ENCODE peak calls at places on chromosomes 3 and 15, in seven cellular contexts. D is CD4-positive, CD25-positive, alpha-beta regulatory T cell; Z is neuronal stem cell; T is body of pancreas; X is fibroblast of lung; O is aorta; H is astrocyte. Q is an unnamed sample.

GRCh38 chr3:124860599-124860998 is 26.6 kb downstream of the ITGB5 start:
- DNase-seq in D (no peak), T (peak; percentile 80), H (peak; percentile 99), X (peak; percentile 99), Z (no peak), O (peak; percentile 87), Q (peak; percentile 74)

GRCh38 chr15:74907277-74907870 is 723 bp upstream of the FAM219B start:
- DNase-seq in O (no peak), X (no peak), D (no peak), H (no peak), T (peak; percentile 21), Z (no peak), Q (no peak)

GRCh38 chr3:104606812-104607211 is 759.9 kb upstream of the ALCAM start:
- DNase-seq in O (no peak), T (no peak), Z (no peak), H (no peak), X (no peak), D (no peak), Q (no peak)

GRCh38 chr3:67489816-67490215 is 164.6 kb downstream of the SUCLG2 start:
- DNase-seq in H (peak; percentile 51), O (no peak), Z (no peak), X (peak; percentile 60), T (no peak), D (peak; percentile 47), Q (no peak)

GRCh38 chr3:135629696-135630408 is 335.7 kb upstream of the PPP2R3A start:
- DNase-seq in O (no peak), H (no peak), T (no peak), D (no peak), X (no peak), Z (no peak), Q (no peak)

GRCh38 chr3:146065573-146066006 is 95.4 kb downstream of the PLOD2 start:
- DNase-seq in T (peak; percentile 44), Z (peak; percentile 44), X (peak; percentile 57), O (no peak), D (peak; percentile 53), H (peak; percentile 40), Q (no peak)

GRCh38 chr15:88645171-88646087 is 6.6 kb downstream of the ISG20 start:
- DNase-seq in D (no peak), O (peak; percentile 61), T (no peak), X (no peak), H (no peak), Z (no peak), Q (no peak)

GRCh38 chr3:31230425-31230824 is 302.3 kb upstream of the STT3B start:
- DNase-seq in T (no peak), O (no peak), H (no peak), Z (no peak), X (no peak), D (peak; percentile 78), Q (no peak)

GRCh38 chr3:49401758-49402157 is 10.0 kb downstream of the RHOA start:
- DNase-seq in T (no peak), X (no peak), Z (no peak), O (no peak), H (no peak), D (no peak), Q (no peak)

GRCh38 chr3:170790591-170790990 is 79.4 kb downstream of the RPL22L1 start:
- DNase-seq in T (no peak), D (no peak), X (no peak), H (no peak), Z (no peak), O (no peak), Q (no peak)

GRCh38 chr3:189038773-189039720 is 132.7 kb upstream of the TPRG1 start:
- DNase-seq in T (no peak), D (peak; percentile 78), X (no peak), Z (no peak), O (no peak), H (no peak), Q (no peak)

GRCh38 chr3:131543714-131544113 is 40.9 kb upstream of the MRPL3 start:
- DNase-seq in X (peak; percentile 89), D (no peak), O (peak; percentile 79), T (peak; percentile 89), H (peak; percentile 83), Z (no peak), Q (peak; percentile 63)

GRCh38 chr3:171458056-171458856 is 1.9 kb downstream of the TNIK start:
- DNase-seq in D (peak; percentile 79), Z (peak; percentile 12), H (no peak), O (no peak), X (no peak), T (no peak), Q (no peak)

GRCh38 chr15:58352026-58352929 is 79.5 kb upstream of the LIPC start:
- DNase-seq in X (no peak), O (no peak), D (peak; percentile 28), Z (no peak), T (no peak), H (no peak), Q (no peak)

GRCh38 chr15:31977138-31977537 is 53.2 kb upstream of the CHRNA7 start:
- DNase-seq in T (no peak), Z (no peak), H (no peak), O (no peak), X (no peak), D (no peak), Q (no peak)

GRCh38 chr3:4571690-4572334 is 78.7 kb downstream of the ITPR1 start:
- DNase-seq in X (peak; percentile 9), D (peak; percentile 19), Z (no peak), O (no peak), T (no peak), H (no peak), Q (no peak)

GRCh38 chr3:134445631-134446030 is 40.2 kb downstream of the ANAPC13 start:
- DNase-seq in X (peak; percentile 53), D (no peak), H (peak; percentile 36), O (no peak), Z (no peak), T (peak; percentile 40), Q (peak; percentile 36)

GRCh38 chr15:77819271-77819806 is 186.6 kb upstream of the LINGO1 start:
- DNase-seq in H (no peak), X (no peak), D (no peak), Z (no peak), O (no peak), T (no peak), Q (no peak)

GRCh38 chr15:56356616-56357015 is 8.6 kb upstream of the TEX9 start:
- DNase-seq in D (no peak), T (no peak), O (no peak), X (peak; percentile 77), Z (no peak), H (peak; percentile 72), Q (no peak)

GRCh38 chr3:114144909-114145688 is 33.8 kb downstream of the DRD3 start:
- DNase-seq in X (peak; percentile 98), Z (no peak), O (no peak), H (peak; percentile 98), T (peak; percentile 49), D (peak; percentile 23), Q (no peak)

GRCh38 chr15:50821476-50821875 is 56.0 kb upstream of the SPPL2A start:
- DNase-seq in O (no peak), X (no peak), T (no peak), H (no peak), Z (no peak), D (no peak), Q (no peak)

GRCh38 chr15:31405200-31405929 is 78.7 kb downstream of the KLF13 start:
- DNase-seq in H (no peak), O (no peak), D (no peak), Z (no peak), X (peak; percentile 49), T (no peak), Q (no peak)

GRCh38 chr15:96199111-96199510 is 131.4 kb upstream of the NR2F2 start:
- DNase-seq in O (no peak), D (no peak), H (no peak), T (no peak), Z (no peak), X (no peak), Q (no peak)

GRCh38 chr3:98855811-98856400 is 45.6 kb downstream of the DCBLD2 start:
- DNase-seq in X (peak; percentile 97), D (no peak), O (no peak), T (no peak), Z (no peak), H (peak; percentile 95), Q (no peak)

GRCh38 chr3:30353711-30354467 is 252.5 kb upstream of the TGFBR2 start:
- DNase-seq in T (peak; percentile 21), X (no peak), H (no peak), Z (no peak), O (no peak), D (peak; percentile 93), Q (no peak)

DNA sequence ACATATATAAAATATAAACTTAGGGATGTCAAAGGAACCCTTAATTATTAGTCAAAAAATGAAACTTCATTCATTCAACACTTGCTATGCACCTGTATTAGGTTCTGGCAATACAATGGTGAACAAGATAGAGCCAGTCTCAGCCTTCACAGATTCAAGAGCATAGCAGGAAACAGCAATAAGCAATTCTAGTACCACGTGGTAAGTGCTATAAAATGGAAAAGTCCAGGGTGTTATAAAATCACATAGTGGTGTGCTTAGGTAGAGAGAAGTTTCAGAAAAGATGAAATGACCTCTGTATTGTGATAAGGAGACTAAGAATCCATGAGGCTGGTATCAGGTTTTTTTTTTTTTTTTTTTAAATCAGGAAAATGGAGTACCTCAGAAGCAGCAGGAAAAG is 5.2 kb downstream of the TOMM70 start:
- DNase-seq in O (no peak), Z (no peak), X (no peak), H (no peak), D (no peak), T (no peak), Q (no peak)
- H3K4me3 ChIP-seq in O (no peak overlapping the region), Z (no peak overlapping the region), X (no peak overlapping the region), H (no peak overlapping the region), D (no peak overlapping the region), T (no peak overlapping the region), Q (no peak overlapping the region)

GRCh38 chr3:68957895-68958294 is 25.5 kb upstream of the TAFA4 start:
- DNase-seq in Z (no peak), D (no peak), X (no peak), H (no peak), T (no peak), O (no peak), Q (no peak)
- H3K27me3 ChIP-seq in Z (no peaks in the 10 kb centered on the region), D (peaks cover 33% of the 10 kb centered on the region), X (peaks cover 7% of the 10 kb centered on the region), H (peaks cover 4% of the 10 kb centered on the region), T (no peaks in the 10 kb centered on the region), O (no peaks in the 10 kb centered on the region), Q (no peaks in the 10 kb centered on the region)

GRCh38 chr3:187368251-187368733 is at the start of gene RTP4:
- DNase-seq in X (peak; percentile 34), H (peak; percentile 28), D (peak; percentile 92), O (no peak), T (peak; percentile 31), Z (no peak), Q (peak; percentile 32)
- H3K4me3 ChIP-seq in X (peak within 1 kb of the TSS; percentile 66), H (peak within 1 kb of the TSS; percentile 44), D (peak within 1 kb of the TSS; percentile 88), O (peak within 1 kb of the TSS; percentile 69), T (no peak within 1 kb of the TSS), Z (no peak within 1 kb of the TSS), Q (peak within 1 kb of the TSS; percentile 27)

GRCh38 chr3:62376187-62376720 is 2.9 kb upstream of the FEZF2 start:
- DNase-seq in T (no peak), Z (no peak), H (no peak), X (no peak), D (no peak), O (no peak), Q (no peak)

GRCh38 chr3:62375655-62376054 is 2.3 kb upstream of the FEZF2 start:
- DNase-seq in D (no peak), Z (no peak), O (no peak), H (no peak), T (no peak), X (no peak), Q (no peak)

GRCh38 chr3:62378329-62378789 is 5.0 kb upstream of the FEZF2 start:
- DNase-seq in Z (no peak), T (no peak), O (no peak), X (no peak), H (no peak), D (no peak), Q (no peak)

GRCh38 chr3:62379206-62379834 is 6.0 kb upstream of the FEZF2 start:
- DNase-seq in Z (no peak), D (no peak), H (no peak), O (no peak), T (no peak), X (no peak), Q (no peak)

GRCh38 chr3:62376906-62377865 is 3.8 kb upstream of the FEZF2 start:
- DNase-seq in D (no peak), H (no peak), Z (no peak), O (no peak), T (no peak), X (no peak), Q (no peak)
- H3K27me3 ChIP-seq in D (peaks cover 39% of the 10 kb centered on the region), H (peaks cover 91% of the 10 kb centered on the region), Z (peaks cover 61% of the 10 kb centered on the region), O (no peaks in the 10 kb centered on the region), T (no peaks in the 10 kb centered on the region), X (peaks cover 85% of the 10 kb centered on the region), Q (no peaks in the 10 kb centered on the region)

Q was measured in uterus.